ENCODE peak calls at places on chromosomes 11 and 22, in four cellular contexts. E is stomach, X is HCT116, D is sigmoid colon. Q is an unnamed sample.

GRCh38 chr22:26553056-26553752 is 36.7 kb downstream of the TPST2 start:
- DNase-seq in D (no peak), X (no peak), E (no peak), Q (no peak)

GRCh38 chr22:20591660-20592310 is 84.4 kb downstream of the MED15 start:
- DNase-seq in D (no peak), E (peak; percentile 27), X (peak; percentile 19), Q (no peak)

GRCh38 chr11:78229106-78229505 is 40.4 kb downstream of the USP35 start:
- DNase-seq in X (no peak), E (no peak), D (no peak), Q (no peak)

GRCh38 chr11:62928011-62928410 is 6.8 kb upstream of the CHRM1 start:
- DNase-seq in D (no peak), X (no peak), E (no peak), Q (no peak)

GRCh38 chr11:119788096-119788883 is 59.3 kb upstream of the NECTIN1 start:
- DNase-seq in D (no peak), X (no peak), E (no peak), Q (no peak)

GRCh38 chr11:67437082-67437821 is at the start of gene PTPRCAP:
- DNase-seq in D (no peak), X (no peak), E (peak; percentile 41), Q (no peak)

GRCh38 chr11:118689852-118690552 is 10.6 kb upstream of the TREH start:
- DNase-seq in E (peak; percentile 84), X (peak; percentile 91), D (peak; percentile 90), Q (peak; percentile 72)

GRCh38 chr11:87185228-87185627 is 147.5 kb downstream of the TMEM135 start:
- DNase-seq in D (no peak), E (no peak), X (no peak), Q (no peak)

GRCh38 chr11:44578279-44578678 is 12.8 kb downstream of the CD82 start:
- DNase-seq in E (no peak), D (no peak), X (no peak), Q (no peak)

GRCh38 chr11:31509017-31509411 is 408 bp downstream of the IMMP1L start:
- DNase-seq in X (no peak), D (no peak), E (no peak), Q (no peak)

GRCh38 chr11:13183094-13183825 is 94.3 kb upstream of the BMAL1 start:
- DNase-seq in D (no peak), E (no peak), X (no peak), Q (peak; percentile 24)

GRCh38 chr11:92865352-92865751 is 104.1 kb upstream of the MTNR1B start:
- DNase-seq in D (no peak), E (no peak), X (no peak), Q (no peak)

GRCh38 chr11:86537541-86538222 is 134.7 kb downstream of the ME3 start:
- DNase-seq in D (no peak), E (no peak), X (peak; percentile 7), Q (no peak)

GRCh38 chr11:117836077-117836960 is 11.8 kb upstream of the FXYD2 start:
- DNase-seq in E (peak; percentile 22), X (no peak), D (peak; percentile 61), Q (no peak)

GRCh38 chr11:64131657-64132387 is 34.1 kb downstream of the MACROD1 start:
- DNase-seq in D (no peak), E (no peak), X (no peak), Q (no peak)

GRCh38 chr11:129061466-129062194 is 119.0 kb upstream of the TP53AIP1 start:
- DNase-seq in D (no peak), E (no peak), X (peak; percentile 80), Q (peak; percentile 78)

GRCh38 chr11:73493838-73494598 is 103.9 kb downstream of the FAM168A start:
- DNase-seq in D (no peak), X (peak; percentile 90), E (no peak), Q (peak; percentile 7)

GRCh38 chr11:121347094-121347493 is 54.5 kb downstream of the SC5D start:
- DNase-seq in D (no peak), E (no peak), X (no peak), Q (no peak)

GRCh38 chr11:73914284-73914683 is 36.5 kb upstream of the DNAJB13 start:
- DNase-seq in D (no peak), E (no peak), X (no peak), Q (no peak)

GRCh38 chr22:45164217-45165123 is 745 bp downstream of the NUP50 start:
- DNase-seq in E (peak; percentile 34), D (peak; percentile 75), X (no peak), Q (no peak)

GRCh38 chr11:62921573-62922188 is 518 bp upstream of the CHRM1 start:
- DNase-seq in D (no peak), E (peak; percentile 55), X (no peak), Q (no peak)

GRCh38 chr22:40451230-40451629 is 80.8 kb downstream of the SGSM3 start:
- DNase-seq in D (no peak), X (no peak), E (no peak), Q (no peak)

GRCh38 chr22:40751250-40751649 is 67.9 kb downstream of the SLC25A17 start:
- DNase-seq in D (no peak), E (no peak), X (no peak), Q (no peak)

GRCh38 chr22:49647346-49648026 is 180.2 kb downstream of the BRD1 start:
- DNase-seq in E (no peak), D (no peak), X (no peak), Q (no peak)
- TF ChIP-seq CTCF in E (no peak), D (no peak), X (no peak), Q (no peak)

GRCh38 chr22:23085785-23086184 is 15.5 kb downstream of the GNAZ start:
- DNase-seq in X (no peak), E (no peak), D (no peak), Q (no peak)
- TF ChIP-seq POLR2AphosphoS5 in X (no peak), E (no peak), D (no peak), Q (no peak)

GRCh38 chr11:444397-445144 is 2.8 kb upstream of the ANO9 start:
- DNase-seq in E (peak; percentile 33), D (no peak), X (no peak), Q (no peak)
- H3K4me1 ChIP-seq in E (peaks cover 43% of the 10 kb centered on the region), D (no peaks in the 10 kb centered on the region), X (peaks cover 50% of the 10 kb centered on the region), Q (peaks cover 42% of the 10 kb centered on the region)

DNA sequence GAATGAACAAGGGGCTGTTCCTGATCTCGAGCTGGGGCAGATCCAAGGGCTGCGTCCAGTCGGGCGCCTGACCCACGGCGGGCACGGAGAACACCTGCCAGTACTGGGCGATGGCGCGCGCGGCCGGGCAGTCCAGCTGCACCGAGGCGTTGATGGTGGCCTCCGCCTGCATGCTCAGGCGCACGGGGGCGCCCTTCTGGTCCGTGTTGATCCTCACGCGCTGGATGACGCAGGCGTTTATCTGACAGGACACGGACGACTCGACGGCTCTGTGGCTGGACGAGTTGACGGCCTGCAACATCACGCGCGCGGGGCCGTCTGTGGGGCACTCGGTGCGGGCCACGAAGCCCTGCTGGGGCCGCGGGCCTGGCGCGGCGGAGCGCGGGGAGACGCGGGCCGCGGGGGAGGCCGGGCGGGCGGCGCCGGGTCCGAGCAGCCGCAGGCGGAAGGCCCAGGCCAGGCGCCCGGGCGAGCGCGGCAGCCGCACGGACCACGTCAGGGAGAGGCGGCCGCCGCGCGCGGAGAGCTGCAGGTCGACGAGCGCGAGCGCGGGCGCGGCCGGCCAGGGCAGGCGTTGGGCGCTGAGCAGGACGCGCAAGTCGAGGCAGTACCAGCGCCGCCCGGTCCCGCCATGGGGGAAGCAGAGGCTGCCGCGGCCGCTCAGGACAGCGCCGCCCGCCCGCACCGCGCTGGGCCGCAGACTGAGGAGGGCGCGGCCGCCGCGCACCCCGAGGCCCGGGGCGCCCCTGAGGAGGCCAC is 515 bp downstream of the PKDREJ start:
- DNase-seq in X (no peak), E (peak; percentile 65), D (peak; percentile 86), Q (no peak)
- TF ChIP-seq CTCF in X (no peak), E (no peak), D (no peak), Q (no peak)

DNA sequence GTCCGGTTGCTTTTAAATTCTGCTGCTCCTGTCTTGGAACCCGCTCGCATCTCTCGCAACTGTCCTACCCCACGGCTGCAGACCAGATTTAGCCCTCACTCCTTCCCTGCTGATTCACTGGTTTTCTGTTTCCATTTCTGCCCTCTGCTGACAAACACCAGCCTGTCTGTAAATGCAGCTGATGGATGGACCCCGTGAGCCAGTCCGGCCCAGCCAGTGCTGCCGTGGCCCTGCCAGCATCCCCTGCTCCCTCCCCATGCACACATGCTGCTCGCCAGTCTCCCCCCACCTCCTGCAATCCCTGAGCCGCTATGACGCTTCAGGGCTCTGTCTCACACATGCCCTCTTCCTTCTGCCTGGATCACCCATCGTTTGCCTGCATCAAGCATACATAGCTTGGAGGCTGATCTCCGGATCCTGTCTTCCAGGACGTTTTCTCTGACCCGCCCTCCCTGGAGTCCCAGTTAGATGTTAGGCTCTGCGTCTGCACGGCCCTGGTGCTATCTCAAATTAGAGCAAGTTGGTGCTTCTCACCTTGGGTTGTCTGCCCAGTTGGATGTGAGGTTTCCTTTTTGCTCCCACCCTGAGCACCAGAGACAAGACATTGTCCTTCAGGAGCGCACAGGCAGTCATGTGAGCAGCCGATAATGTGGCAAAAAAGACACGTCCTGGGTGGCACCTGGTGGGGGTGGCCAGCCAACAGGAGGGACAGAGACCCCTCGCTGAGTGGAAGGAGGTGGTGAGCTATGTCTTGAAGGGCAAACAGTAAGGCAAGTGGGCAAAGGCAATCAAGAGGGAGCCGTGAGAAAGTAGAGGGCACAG is 4.3 kb upstream of the ACR start:
- DNase-seq in E (no peak), X (no peak), D (peak; percentile 52), Q (no peak)
- TF ChIP-seq POLR2AphosphoS5 in E (no peak), X (no peak), D (no peak), Q (no peak)

Q was measured in Panc1.